ENCODE peak calls at places on chromosomes 6 and 20, in five cellular contexts. K is aorta, R is breast epithelium, Q is heart left ventricle, A is right cardiac atrium. I is an unnamed sample. For H3K4me1, the result is how much of the 10 kb centered on the place peaks cover.

GRCh38 chr20:61913423-61914225 is 152.1 kb downstream of the TAF4 start:
- DNase-seq in A (no peak), K (no peak), R (no peak), Q (no peak), I (peak)

GRCh38 chr6:107815846-107816245 is 8.3 kb downstream of the SCML4 start:
- DNase-seq in R (no peak), K (no peak), A (no peak), Q (no peak), I (no peak)

GRCh38 chr20:35856866-35857265 is 85.1 kb downstream of the PHF20 start:
- DNase-seq in A (no peak), R (no peak), Q (no peak), K (no peak), I (no peak)

GRCh38 chr20:6333110-6333509 is 210.3 kb upstream of the FERMT1 start:
- DNase-seq in A (no peak), R (no peak), Q (no peak), K (no peak), I (no peak)

GRCh38 chr6:125930810-125931418 is 25.7 kb upstream of the HINT3 start:
- DNase-seq in K (no peak), R (no peak), A (no peak), Q (no peak), I (no peak)

GRCh38 chr6:26330835-26331808 is 33.9 kb upstream of the BTN3A2 start:
- DNase-seq in A (no peak), K (no peak), Q (no peak), R (no peak), I (no peak)

GRCh38 chr20:7240490-7240889 is 473.0 kb downstream of the BMP2 start:
- DNase-seq in Q (no peak), R (no peak), A (no peak), K (no peak), I (no peak)

GRCh38 chr6:3247255-3248146 is 11.2 kb upstream of the PSMG4 start:
- DNase-seq in R (no peak), A (peak), Q (peak), K (peak), I (no peak)

GRCh38 chr20:50416269-50416863 is 93.8 kb upstream of the PTPN1 start:
- DNase-seq in Q (no peak), K (no peak), R (no peak), A (peak), I (peak)

GRCh38 chr6:84263557-84263956 is 36.1 kb upstream of the CEP162 start:
- DNase-seq in Q (no peak), K (no peak), R (no peak), A (no peak), I (no peak)

GRCh38 chr6:48678390-48678789 is 567.4 kb upstream of the PTCHD4 start:
- DNase-seq in A (no peak), K (no peak), R (no peak), Q (no peak), I (no peak)

GRCh38 chr20:45014671-45015415 is 48.5 kb downstream of the STK4 start:
- DNase-seq in Q (no peak), K (no peak), R (no peak), A (no peak), I (no peak)

GRCh38 chr6:118704911-118705310 is 53.5 kb upstream of the CEP85L start:
- DNase-seq in K (no peak), A (no peak), R (no peak), Q (no peak), I (no peak)

GRCh38 chr6:105651969-105652368 is 249.1 kb upstream of the PREP start:
- DNase-seq in R (no peak), K (no peak), Q (no peak), A (no peak), I (no peak)

GRCh38 chr6:34919651-34920050 is 30.6 kb downstream of the ANKS1A start:
- DNase-seq in K (no peak), R (no peak), Q (no peak), A (no peak), I (no peak)

GRCh38 chr20:13009682-13010406 is 1.1 kb downstream of the SPTLC3 start:
- DNase-seq in A (no peak), K (peak), R (no peak), Q (no peak), I (no peak)

GRCh38 chr6:133939778-133940667 is 13.0 kb upstream of the TBPL1 start:
- DNase-seq in Q (no peak), K (no peak), R (no peak), A (no peak), I (no peak)

GRCh38 chr6:44148306-44148705 is 10.3 kb upstream of the CAPN11 start:
- DNase-seq in A (no peak), Q (no peak), K (no peak), R (no peak), I (no peak)
- H3K4me3 ChIP-seq in A (no peak), Q (no peak), K (no peak), R (no peak), I (no peak)

GRCh38 chr6:15626878-15627683 is 35.7 kb downstream of the DTNBP1 start:
- DNase-seq in K (no peak), A (no peak), Q (no peak), R (no peak), I (no peak)
- H3K27ac ChIP-seq in K (no peak), A (no peak), Q (no peak), R (no peak), I (no peak)

GRCh38 chr20:64078934-64079272 is 415 bp downstream of the RGS19 start:
- DNase-seq in A (no peak), Q (no peak), K (no peak), R (no peak), I (no peak)

GRCh38 chr20:64077876-64078551 is 1.3 kb downstream of the RGS19 start:
- DNase-seq in K (no peak), R (no peak), Q (no peak), A (peak), I (no peak)

GRCh38 chr20:64076061-64076997 is 3.0 kb downstream of the RGS19 start:
- DNase-seq in R (no peak), Q (no peak), A (peak), K (no peak), I (no peak)

GRCh38 chr20:64077094-64077493 is 2.2 kb downstream of the RGS19 start:
- DNase-seq in R (no peak), Q (no peak), A (peak), K (no peak), I (no peak)

DNA sequence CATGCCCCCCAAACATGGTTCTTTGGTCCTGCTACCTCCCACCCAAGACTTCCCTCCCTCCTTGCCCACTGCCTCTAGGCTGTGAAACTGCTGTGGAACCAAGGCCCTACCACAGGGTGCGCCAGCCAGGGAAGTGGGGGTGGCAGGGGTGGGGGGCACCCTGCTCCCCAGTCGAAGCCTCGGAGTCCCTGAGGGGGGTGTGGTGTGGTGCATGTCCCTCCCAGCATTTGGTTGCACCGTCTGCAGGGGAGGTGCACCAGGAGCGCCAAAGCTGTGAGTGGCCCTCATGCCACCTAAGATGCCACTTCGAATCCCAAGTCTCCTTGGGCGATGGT is 1.8 kb downstream of the RGS19 start:
- DNase-seq in A (peak), R (no peak), K (no peak), Q (no peak), I (no peak)
- H3K4me1 ChIP-seq in A (under half), R (under half), K (under half), Q (under half), I (under half)

GRCh38 chr6:122322824-122323223 is 76.6 kb upstream of the HSF2 start:
- DNase-seq in Q (no peak), K (no peak), A (no peak), R (no peak), I (no peak)
- H3K4me3 ChIP-seq in Q (peak), K (peak), A (peak), R (peak), I (peak)

GRCh38 chr20:64036346-64037198 is 590 bp downstream of the C20orf204 start:
- DNase-seq in R (no peak), Q (no peak), A (no peak), K (no peak), I (no peak)
- H3K27ac ChIP-seq in R (no peak), Q (no peak), A (no peak), K (no peak), I (no peak)

DNA sequence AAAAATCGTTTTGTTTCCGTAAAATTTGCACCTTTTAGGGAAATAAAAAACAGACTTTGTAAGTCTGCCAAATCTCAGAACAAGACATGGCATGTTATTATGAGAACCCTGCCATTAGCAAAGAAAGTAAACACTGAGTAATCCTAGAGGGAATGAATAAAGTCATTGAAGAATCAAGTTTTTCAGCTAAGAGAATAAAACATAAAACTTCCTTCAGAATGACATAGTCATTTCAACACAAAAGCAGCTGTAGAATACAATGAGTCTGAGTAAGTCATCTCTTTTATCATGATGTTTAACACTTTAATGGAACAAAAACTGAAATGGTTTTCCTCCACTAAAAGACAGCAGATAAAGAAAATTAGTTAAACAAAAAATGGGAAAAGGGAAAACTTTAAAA is 10.3 kb upstream of the DST start:
- DNase-seq in Q (no peak), A (no peak), K (no peak), R (no peak), I (no peak)
- H3K4me1 ChIP-seq in Q (half or more), A (under half), K (under half), R (under half), I (under half)

GRCh38 chr20:19935842-19936241 is 81.3 kb upstream of the NAA20 start:
- DNase-seq in K (no peak), Q (no peak), R (peak), A (no peak), I (no peak)

GRCh38 chr20:19932170-19932667 is 84.9 kb upstream of the NAA20 start:
- DNase-seq in K (peak), A (peak), Q (no peak), R (no peak), I (no peak)

GRCh38 chr20:19937651-19938420 is 79.3 kb upstream of the NAA20 start:
- DNase-seq in Q (no peak), K (no peak), R (no peak), A (no peak), I (no peak)

GRCh38 chr20:19936801-19937583 is 80.2 kb upstream of the NAA20 start:
- DNase-seq in R (no peak), Q (peak), A (peak), K (peak), I (peak)

DNA sequence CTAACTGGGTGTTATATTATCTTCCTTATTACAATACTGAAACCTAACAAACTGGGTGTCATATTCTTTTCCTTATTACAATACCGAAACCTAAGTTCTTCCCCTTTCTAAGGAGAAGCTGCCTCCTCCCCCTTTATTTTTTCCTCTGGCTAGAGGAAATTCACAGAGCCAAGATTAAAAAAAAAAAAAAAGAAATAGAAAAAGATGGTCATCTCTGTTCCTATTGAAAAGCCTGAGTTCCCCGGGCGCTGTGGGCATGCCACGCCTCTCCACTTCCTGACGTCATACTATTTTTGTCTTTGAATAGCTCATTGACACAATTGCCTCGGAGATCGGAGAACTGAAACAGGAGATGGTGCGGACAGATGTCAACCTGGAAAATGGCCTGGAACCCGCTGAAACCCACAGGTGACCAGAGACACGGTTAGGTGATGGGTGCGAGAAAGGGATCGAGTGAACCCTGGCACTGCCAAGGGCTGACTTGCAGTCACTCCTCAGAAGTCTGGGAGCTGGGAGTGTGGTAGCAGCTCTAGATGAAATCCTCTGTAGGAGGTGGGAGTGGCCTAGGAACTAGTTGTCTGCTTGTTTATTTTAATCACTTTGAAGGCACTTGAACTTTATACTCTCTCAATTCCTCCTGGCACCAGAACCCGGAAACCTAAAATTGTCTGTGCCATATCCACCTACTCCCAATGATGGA is 82.2 kb upstream of the NAA20 start:
- DNase-seq in R (peak), A (peak), K (peak), Q (no peak), I (peak)
- H3K4me3 ChIP-seq in R (peak), A (peak), K (no peak), Q (peak), I (peak)

GRCh38 chr6:24903681-24904080 is 32.1 kb downstream of the RIPOR2 start:
- DNase-seq in Q (no peak), R (no peak), K (no peak), A (no peak), I (no peak)

GRCh38 chr6:24900917-24901697 is 34.7 kb downstream of the RIPOR2 start:
- DNase-seq in Q (no peak), A (no peak), R (no peak), K (no peak), I (no peak)

GRCh38 chr6:24905485-24905884 is 30.3 kb downstream of the RIPOR2 start:
- DNase-seq in Q (no peak), R (no peak), K (no peak), A (no peak), I (no peak)

GRCh38 chr6:24901698-24902328 is 33.9 kb downstream of the RIPOR2 start:
- DNase-seq in A (no peak), R (no peak), K (no peak), Q (no peak), I (no peak)

GRCh38 chr6:24902782-24903181 is 33.0 kb downstream of the RIPOR2 start:
- DNase-seq in Q (no peak), K (no peak), A (no peak), R (no peak), I (peak)
- H3K27ac ChIP-seq in Q (no peak), K (no peak), A (no peak), R (no peak), I (peak)